ENCODE peak calls at places on chromosomes 2 and 18, in four cellular contexts. B is psoas muscle; M is left lung; I is effector memory CD4-positive, alpha-beta T cell. Z is an unnamed sample.

GRCh38 chr2:118290436-118291004 is 202.2 kb downstream of the INSIG2 start:
- DNase-seq in B (no peak), M (no peak), I (no peak), Z (no peak)

GRCh38 chr2:165238295-165238694 is 919 bp upstream of the SCN2A start:
- DNase-seq in B (no peak), M (no peak), I (no peak), Z (no peak)

GRCh38 chr2:232876071-232876977 is 6.3 kb downstream of the SNORC start:
- DNase-seq in B (no peak), M (no peak), I (no peak), Z (no peak)

GRCh38 chr18:79542876-79543750 is 136.5 kb upstream of the CTDP1 start:
- DNase-seq in B (no peak), M (no peak), I (no peak), Z (no peak)

GRCh38 chr18:13436596-13436995 is 218.0 kb downstream of the LDLRAD4 start:
- DNase-seq in B (no peak), M (no peak), I (peak; percentile 25), Z (no peak)

GRCh38 chr2:3466482-3466863 is 52.9 kb downstream of the ADI1 start:
- DNase-seq in B (no peak), M (no peak), I (no peak), Z (no peak)

GRCh38 chr2:29011650-29012060 is 30.6 kb downstream of the TOGARAM2 start:
- DNase-seq in B (peak; percentile 90), M (peak; percentile 86), I (peak; percentile 76), Z (no peak)

GRCh38 chr2:174338626-174339570 is 4.1 kb downstream of the SP9 start:
- DNase-seq in B (no peak), M (no peak), I (no peak), Z (no peak)

GRCh38 chr2:162072181-162072702 is 1.8 kb downstream of the DPP4 start:
- DNase-seq in B (no peak), M (no peak), I (no peak), Z (peak; percentile 48)

GRCh38 chr2:131062066-131062465 is 31.2 kb downstream of the FAM168B start:
- DNase-seq in B (no peak), M (no peak), I (no peak), Z (no peak)

GRCh38 chr2:131064589-131065232 is 28.5 kb downstream of the FAM168B start:
- DNase-seq in B (no peak), M (no peak), I (no peak), Z (no peak)

GRCh38 chr2:131063501-131064283 is 29.6 kb downstream of the FAM168B start:
- DNase-seq in B (no peak), M (no peak), I (no peak), Z (no peak)

GRCh38 chr2:131067465-131067864 is 25.8 kb downstream of the FAM168B start:
- DNase-seq in B (no peak), M (no peak), I (no peak), Z (no peak)
- H3K27ac ChIP-seq in B (no peak overlapping the region), M (no peak overlapping the region), I (no peak overlapping the region), Z (no peak overlapping the region)

DNA sequence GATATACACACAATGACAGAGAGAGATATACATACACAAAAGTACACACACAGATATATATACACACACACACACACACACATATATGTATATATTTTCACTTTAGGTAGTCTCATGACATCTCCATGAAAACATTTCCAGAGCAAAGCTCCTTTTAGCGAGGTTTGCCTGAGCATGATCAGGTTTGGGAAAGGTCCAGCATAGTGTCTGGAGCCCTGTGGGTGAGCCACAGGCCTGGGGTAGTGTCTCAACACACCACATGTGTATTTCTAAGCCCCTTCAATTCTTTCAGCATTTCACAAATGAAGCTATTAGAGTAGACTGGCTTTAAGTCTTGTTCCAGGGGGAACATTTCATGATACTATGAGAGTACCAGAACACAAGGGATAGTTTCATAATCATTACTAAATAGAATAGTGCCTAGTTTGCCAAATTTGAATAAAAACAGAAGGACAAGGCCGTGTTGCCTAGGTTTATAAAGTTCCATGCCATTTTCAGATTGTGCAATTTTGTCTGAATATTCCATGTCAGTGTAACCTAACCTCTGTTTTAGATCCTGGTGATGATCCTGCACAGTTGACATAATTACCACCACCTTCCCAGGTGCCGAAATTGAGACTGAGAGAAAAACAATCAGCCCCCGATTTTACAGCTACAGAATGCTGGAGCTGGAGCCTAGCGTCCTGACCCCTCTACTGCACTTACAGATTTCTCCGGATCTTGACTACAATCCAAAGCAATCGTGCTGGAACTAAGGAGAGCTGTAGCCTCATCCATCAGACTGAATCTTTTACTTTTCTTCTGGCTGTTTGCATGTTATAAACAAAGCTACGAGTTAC is 332.7 kb downstream of the CYRIA start:
- DNase-seq in B (no peak), M (no peak), I (no peak), Z (no peak)
- H3K27me3 ChIP-seq in B (no peaks in the 10 kb centered on the region), M (no peaks in the 10 kb centered on the region), I (no peaks in the 10 kb centered on the region), Z (no peaks in the 10 kb centered on the region)

GRCh38 chr2:85777441-85777861 is 23.7 kb downstream of the ATOH8 start:
- DNase-seq in B (no peak), M (no peak), I (no peak), Z (no peak)

GRCh38 chr2:85778646-85779364 is 25.0 kb downstream of the ATOH8 start:
- DNase-seq in B (no peak), M (no peak), I (no peak), Z (no peak)

GRCh38 chr2:85783796-85784195 is 30.0 kb downstream of the ATOH8 start:
- DNase-seq in B (no peak), M (no peak), I (no peak), Z (no peak)

GRCh38 chr2:85779641-85780315 is 26.0 kb downstream of the ATOH8 start:
- DNase-seq in B (no peak), M (no peak), I (no peak), Z (no peak)

GRCh38 chr2:85780316-85781092 is 26.7 kb downstream of the ATOH8 start:
- DNase-seq in B (peak; percentile 51), M (no peak), I (no peak), Z (no peak)
- H3K36me3 ChIP-seq in B (no peaks in the 10 kb centered on the region), M (no peaks in the 10 kb centered on the region), I (no peaks in the 10 kb centered on the region), Z (no peaks in the 10 kb centered on the region)

GRCh38 chr2:143482761-143483160 is 353.5 kb downstream of the ARHGAP15 start:
- DNase-seq in B (no peak), M (no peak), I (no peak), Z (no peak)

GRCh38 chr2:143481231-143481613 is 352.0 kb downstream of the ARHGAP15 start:
- DNase-seq in B (no peak), M (no peak), I (no peak), Z (no peak)

GRCh38 chr2:143480586-143481230 is 351.5 kb downstream of the ARHGAP15 start:
- DNase-seq in B (no peak), M (no peak), I (no peak), Z (no peak)

GRCh38 chr2:143481728-143482127 is 352.5 kb downstream of the ARHGAP15 start:
- DNase-seq in B (no peak), M (no peak), I (no peak), Z (no peak)

GRCh38 chr2:143482316-143482715 is 353.1 kb downstream of the ARHGAP15 start:
- DNase-seq in B (no peak), M (no peak), I (no peak), Z (peak; percentile 59)
- H3K27ac ChIP-seq in B (peak overlapping the region; percentile 51), M (peak overlapping the region; percentile 65), I (no peak overlapping the region), Z (peak overlapping the region; percentile 69)

GRCh38 chr2:146826388-146826787 is 1018.4 kb upstream of the ACVR2A start:
- DNase-seq in B (no peak), M (no peak), I (no peak), Z (no peak)
- H3K27me3 ChIP-seq in B (no peaks in the 10 kb centered on the region), M (no peaks in the 10 kb centered on the region), I (no peaks in the 10 kb centered on the region), Z (no peaks in the 10 kb centered on the region)